ENCODE peak calls at places on chromosome 17, in six cellular contexts. T, H, V, P, X and O are unnamed samples. For H3K27me3, the result is how much of the 10 kb centered on the place peaks cover.

GRCh38 chr17:79632432-79632735 is 21.5 kb upstream of the RBFOX3 start:
- DNase-seq in T (no peak), H (no peak), V (peak), P (peak), X (no peak), O (no peak)

GRCh38 chr17:62791235-62792121 is 16.6 kb downstream of the MARCHF10 start:
- DNase-seq in T (no peak), H (no peak), V (no peak), P (no peak), X (peak), O (no peak)

GRCh38 chr17:79657036-79657435 is 46.2 kb upstream of the RBFOX3 start:
- DNase-seq in T (no peak), H (no peak), V (no peak), P (peak), X (no peak), O (no peak)

GRCh38 chr17:40822132-40822812 is at the start of gene KRT10:
- DNase-seq in T (no peak), H (no peak), V (no peak), P (no peak), X (no peak), O (no peak)

GRCh38 chr17:2636169-2636930 is 42.9 kb downstream of the PAFAH1B1 start:
- DNase-seq in T (no peak), H (no peak), V (no peak), P (no peak), X (no peak), O (no peak)

GRCh38 chr17:2259769-2260536 is 43.6 kb downstream of the SMG6 start:
- DNase-seq in T (peak), H (no peak), V (no peak), P (peak), X (no peak), O (peak)

GRCh38 chr17:15659663-15660062 is 24.4 kb downstream of the TRIM16 start:
- DNase-seq in T (no peak), H (no peak), V (no peak), P (no peak), X (peak), O (no peak)

GRCh38 chr17:50565559-50566350 is 5.2 kb downstream of the CACNA1G start:
- DNase-seq in T (no peak), H (no peak), V (no peak), P (no peak), X (no peak), O (no peak)

GRCh38 chr17:35390156-35390555 is 16.7 kb upstream of the SLFN11 start:
- DNase-seq in T (no peak), H (no peak), V (no peak), P (no peak), X (no peak), O (no peak)

GRCh38 chr17:64507418-64507766 is 615 bp downstream of the CEP95 start:
- DNase-seq in T (no peak), H (no peak), V (no peak), P (peak), X (peak), O (peak)

GRCh38 chr17:58338907-58339774 is 10.5 kb upstream of the TSPOAP1 start:
- DNase-seq in T (peak), H (no peak), V (peak), P (no peak), X (no peak), O (no peak)

GRCh38 chr17:75689441-75689873 is 22.3 kb downstream of the SAP30BP start:
- DNase-seq in T (peak), H (no peak), V (no peak), P (no peak), X (peak), O (peak)

GRCh38 chr17:57889252-57889651 is 39.4 kb upstream of the MRPS23 start:
- DNase-seq in T (no peak), H (no peak), V (no peak), P (no peak), X (no peak), O (no peak)

GRCh38 chr17:77240976-77241375 is 100.2 kb downstream of the SEC14L1 start:
- DNase-seq in T (no peak), H (no peak), V (no peak), P (no peak), X (no peak), O (no peak)

GRCh38 chr17:46742539-46743270 is 75.8 kb downstream of the WNT3 start:
- DNase-seq in T (no peak), H (no peak), V (no peak), P (no peak), X (peak), O (no peak)

GRCh38 chr17:35789044-35789443 is 6.4 kb downstream of the MMP28 start:
- DNase-seq in T (no peak), H (no peak), V (no peak), P (no peak), X (no peak), O (no peak)

GRCh38 chr17:52827526-52827925 is 669.0 kb upstream of the CA10 start:
- DNase-seq in T (no peak), H (no peak), V (no peak), P (no peak), X (peak), O (no peak)

GRCh38 chr17:10234033-10234432 is 35.6 kb upstream of the GAS7 start:
- DNase-seq in T (no peak), H (no peak), V (no peak), P (no peak), X (no peak), O (no peak)

GRCh38 chr17:79563237-79564013 is 47.4 kb downstream of the RBFOX3 start:
- DNase-seq in T (no peak), H (no peak), V (peak), P (no peak), X (peak), O (no peak)

GRCh38 chr17:76545918-76546555 is 6.2 kb downstream of the PRCD start:
- DNase-seq in T (no peak), H (no peak), V (no peak), P (no peak), X (no peak), O (no peak)

GRCh38 chr17:79715318-79716182 is 15.2 kb upstream of the ENPP7 start:
- DNase-seq in T (no peak), H (no peak), V (no peak), P (no peak), X (no peak), O (no peak)

GRCh38 chr17:78748048-78748729 is 33.9 kb downstream of the CYTH1 start:
- DNase-seq in T (peak), H (no peak), V (no peak), P (no peak), X (no peak), O (no peak)

GRCh38 chr17:33028778-33029177 is 37.1 kb downstream of the SPACA3 start:
- DNase-seq in T (no peak), H (no peak), V (no peak), P (no peak), X (peak), O (no peak)
- TF ChIP-seq CTCF in T (no peak), H (no peak), V (peak), P (no peak), X (peak), O (no peak)

GRCh38 chr17:48542114-48542955 is 2.6 kb downstream of the HOXB2 start:
- DNase-seq in T (no peak), H (no peak), V (no peak), P (peak), X (no peak), O (peak)
- H3K27me3 ChIP-seq in T (under half), H (half or more), V (under half), P (under half), X (under half), O (under half)

GRCh38 chr17:43998552-43998951 is 5.9 kb upstream of the NAGS start:
- DNase-seq in T (no peak), H (no peak), V (no peak), P (no peak), X (peak), O (no peak)

GRCh38 chr17:44000871-44001460 is 3.5 kb upstream of the NAGS start:
- DNase-seq in T (no peak), H (no peak), V (no peak), P (no peak), X (no peak), O (no peak)

GRCh38 chr17:44001461-44001920 is 2.9 kb upstream of the NAGS start:
- DNase-seq in T (no peak), H (no peak), V (peak), P (no peak), X (no peak), O (no peak)

GRCh38 chr17:44000141-44000860 is 4.1 kb upstream of the NAGS start:
- DNase-seq in T (no peak), H (no peak), V (no peak), P (no peak), X (no peak), O (no peak)

DNA sequence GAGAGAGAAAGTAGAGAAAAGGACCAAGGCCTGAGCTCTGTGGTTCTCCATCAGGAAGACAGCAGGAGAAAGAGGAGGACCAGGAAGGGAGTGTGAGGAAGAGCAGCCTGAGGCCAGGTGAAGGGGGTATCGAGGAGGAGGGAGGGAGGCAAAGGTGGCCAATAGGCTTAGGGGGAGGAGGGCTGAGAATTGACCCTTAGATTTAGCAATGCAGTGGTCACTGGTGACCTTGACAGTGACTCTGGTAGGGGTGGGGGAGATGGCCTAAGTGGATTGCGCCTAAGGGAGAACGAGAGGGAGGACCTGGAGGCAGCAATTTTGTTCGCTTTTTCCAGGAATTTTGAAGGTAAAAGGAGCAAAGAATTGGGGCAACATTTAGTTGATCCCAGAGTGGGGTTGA is 5.4 kb upstream of the NAGS start:
- DNase-seq in T (no peak), H (no peak), V (no peak), P (no peak), X (no peak), O (no peak)
- TF ChIP-seq CTCF in T (no peak), H (no peak), V (no peak), P (no peak), X (no peak), O (no peak)

GRCh38 chr17:29021251-29021650 is 15.4 kb upstream of the SEZ6 start:
- DNase-seq in T (no peak), H (no peak), V (no peak), P (no peak), X (no peak), O (no peak)
- H3K27me3 ChIP-seq in T (under half), H (half or more), V (half or more), P (under half), X (half or more), O (half or more)

DNA sequence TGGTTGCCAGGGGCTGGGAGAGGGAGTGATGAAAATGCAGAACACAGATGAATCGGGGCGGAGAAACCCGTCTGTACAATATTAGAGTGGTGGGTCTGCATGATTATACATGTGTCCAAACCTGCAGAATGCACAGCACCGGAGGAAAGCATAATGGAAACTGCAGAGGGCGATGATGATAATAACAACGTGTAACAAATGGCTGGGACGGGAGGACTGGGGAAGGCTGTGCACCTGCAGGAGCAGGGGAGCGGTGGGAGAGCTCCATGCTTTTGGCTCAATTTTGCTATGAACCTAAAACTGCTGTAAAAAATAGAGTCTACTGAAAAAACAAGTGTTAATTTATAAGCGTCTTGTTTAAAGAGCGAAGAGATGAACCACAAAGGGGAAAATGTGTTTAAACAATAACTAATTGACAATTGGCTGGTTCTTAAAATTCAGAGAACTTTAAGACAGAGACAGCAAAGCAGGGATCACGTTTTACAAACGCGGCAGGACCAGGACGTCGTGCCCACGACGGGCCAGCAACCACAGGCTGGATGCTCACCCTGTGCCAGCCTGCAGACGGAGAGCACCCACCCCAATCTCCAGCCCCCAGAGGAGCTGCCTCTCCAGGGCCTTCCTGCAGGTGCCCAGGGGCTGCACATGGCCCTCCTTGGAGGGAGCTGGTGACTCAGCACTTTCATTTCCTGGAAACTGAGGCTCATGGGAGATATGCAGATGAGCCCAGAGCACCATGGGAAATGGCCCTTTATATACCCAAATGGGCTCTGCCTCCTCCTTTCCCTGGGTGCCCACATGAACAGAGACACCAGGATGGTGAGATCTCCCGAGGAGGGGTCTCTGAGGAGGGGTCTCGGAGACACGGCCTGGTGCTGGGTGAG is at the start of gene TEX19:
- DNase-seq in T (no peak), H (no peak), V (no peak), P (no peak), X (peak), O (no peak)
- TF ChIP-seq CTCF in T (no peak), H (no peak), V (no peak), P (no peak), X (peak), O (no peak)

GRCh38 chr17:6679241-6679640 is 27.7 kb downstream of the C17orf100 start:
- DNase-seq in T (no peak), H (no peak), V (no peak), P (no peak), X (peak), O (no peak)
- H3K27me3 ChIP-seq in T (under half), H (under half), V (under half), P (under half), X (under half), O (under half)